ENCODE peak calls at places on chromosomes 1 and 21, in eight cellular contexts. V is left ventricle myocardium inferior; P is stimulated activated CD4-positive, alpha-beta T cell treated with anti-CD3 and anti-CD28 coated beads, Interleukin-15, amount 100 ng/mL, for 1 hour; F is lung microvascular endothelial cell; D is aorta; I is HEK293T; Y is CD4-positive, alpha-beta T cell; C is frontal cortex. A is an unnamed sample.

GRCh38 chr1:21659099-21659923 is 9.8 kb downstream of the RAP1GAP start:
- DNase-seq in P (peak; percentile 66), I (peak; percentile 90), Y (peak; percentile 73), C (peak; percentile 93), F (peak; percentile 69), D (peak; percentile 71), V (peak; percentile 70), A (peak; percentile 80)

GRCh38 chr21:28421716-28422480 is 570.8 kb downstream of the LTN1 start:
- DNase-seq in P (no peak), F (no peak), C (no peak), V (no peak), Y (no peak), I (no peak), D (no peak), A (no peak)

GRCh38 chr1:9753121-9753531 is 70.6 kb downstream of the CLSTN1 start:
- DNase-seq in I (no peak), D (peak; percentile 85), V (peak; percentile 41), C (no peak), F (peak; percentile 91), Y (no peak), P (no peak), A (no peak)

GRCh38 chr1:206935491-206936067 is 10.7 kb downstream of the PIGR start:
- DNase-seq in F (peak; percentile 53), P (no peak), D (peak; percentile 63), Y (peak; percentile 51), V (no peak), I (peak; percentile 79), C (no peak), A (no peak)

GRCh38 chr1:86542626-86543025 is 4.3 kb upstream of the CLCA4 start:
- DNase-seq in P (no peak), V (no peak), I (no peak), D (no peak), C (no peak), Y (no peak), F (no peak), A (no peak)

GRCh38 chr1:6599141-6599975 is 3.3 kb downstream of the KLHL21 start:
- DNase-seq in V (no peak), F (no peak), C (no peak), D (no peak), P (no peak), Y (peak; percentile 55), I (no peak), A (no peak)

GRCh38 chr1:116999596-116999995 is 2.0 kb upstream of the CD101 start:
- DNase-seq in F (no peak), V (no peak), P (no peak), C (no peak), D (no peak), I (no peak), Y (no peak), A (no peak)

GRCh38 chr1:43622471-43622870 is 27.5 kb upstream of the KDM4A start:
- DNase-seq in C (no peak), P (no peak), F (no peak), Y (no peak), D (no peak), V (no peak), I (no peak), A (no peak)

GRCh38 chr1:14790967-14791366 is 192.5 kb downstream of the KAZN start:
- DNase-seq in P (no peak), C (no peak), D (no peak), F (no peak), I (no peak), V (no peak), Y (no peak), A (no peak)

GRCh38 chr1:204499511-204500468 is 5.2 kb upstream of the PIK3C2B start:
- DNase-seq in F (no peak), Y (no peak), C (no peak), I (no peak), P (no peak), D (no peak), V (no peak), A (no peak)